ENCODE peak calls at places on chromosomes 16 and 17, in eight cellular contexts. L, K, G, Z, J, N, M and H are unnamed samples.

GRCh38 chr16:11639925-11640899 is 28.0 kb upstream of the SNN start:
- DNase-seq in L (peak; percentile 70), K (peak; percentile 88), G (peak; percentile 85), Z (no peak), J (peak; percentile 94), N (no peak), M (peak; percentile 72), H (peak; percentile 77)

GRCh38 chr17:50956750-50957523 is 90.8 kb upstream of the TOB1 start:
- DNase-seq in L (peak; percentile 92), K (no peak), G (peak; percentile 70), Z (peak; percentile 19), J (peak; percentile 62), N (no peak), M (peak; percentile 74), H (peak; percentile 95)

GRCh38 chr17:1725642-1726511 is 1.4 kb downstream of the WDR81 start:
- DNase-seq in L (no peak), K (peak; percentile 63), G (no peak), Z (no peak), J (no peak), N (no peak), M (peak; percentile 46), H (peak; percentile 58)

GRCh38 chr17:75848523-75849303 is 4.5 kb upstream of the UNC13D start:
- DNase-seq in L (peak; percentile 90), K (peak; percentile 79), G (peak; percentile 82), Z (no peak), J (peak; percentile 81), N (no peak), M (peak; percentile 82), H (peak; percentile 99)

GRCh38 chr17:57574040-57574513 is 171.0 kb downstream of the CCDC182 start:
- DNase-seq in L (no peak), K (no peak), G (peak; percentile 64), Z (no peak), J (peak; percentile 72), N (no peak), M (no peak), H (no peak)

GRCh38 chr17:1274243-1274608 is 4.0 kb downstream of the BHLHA9 start:
- DNase-seq in L (no peak), K (no peak), G (no peak), Z (no peak), J (no peak), N (no peak), M (no peak), H (no peak)

GRCh38 chr16:9155876-9156275 is 64.4 kb downstream of the HAPSTR1 start:
- DNase-seq in L (no peak), K (no peak), G (no peak), Z (no peak), J (no peak), N (no peak), M (no peak), H (no peak)

GRCh38 chr16:73713301-73713700 is 583.3 kb upstream of the PSMD7 start:
- DNase-seq in L (no peak), K (no peak), G (no peak), Z (no peak), J (no peak), N (no peak), M (no peak), H (no peak)

GRCh38 chr17:39979865-39980401 is 674 bp upstream of the PSMD3 start:
- DNase-seq in L (peak; percentile 68), K (no peak), G (peak; percentile 26), Z (no peak), J (no peak), N (no peak), M (no peak), H (peak; percentile 78)

GRCh38 chr17:751269-752001 is 629 bp downstream of the GEMIN4 start:
- DNase-seq in L (no peak), K (no peak), G (peak; percentile 55), Z (no peak), J (no peak), N (no peak), M (no peak), H (peak; percentile 68)

GRCh38 chr17:28843810-28844137 is 1.2 kb upstream of the FAM222B start:
- DNase-seq in L (no peak), K (no peak), G (no peak), Z (no peak), J (no peak), N (no peak), M (no peak), H (no peak)

GRCh38 chr16:17605784-17606183 is 135.0 kb upstream of the XYLT1 start:
- DNase-seq in L (no peak), K (no peak), G (no peak), Z (no peak), J (no peak), N (no peak), M (no peak), H (no peak)

GRCh38 chr17:77948690-77949114 is 9.8 kb upstream of the TNRC6C start:
- DNase-seq in L (peak; percentile 70), K (no peak), G (no peak), Z (no peak), J (no peak), N (no peak), M (no peak), H (peak; percentile 83)

GRCh38 chr17:81566461-81567126 is 14.4 kb upstream of the FAAP100 start:
- DNase-seq in L (no peak), K (no peak), G (peak; percentile 75), Z (peak; percentile 36), J (peak; percentile 62), N (no peak), M (peak; percentile 80), H (no peak)

GRCh38 chr16:11682655-11683096 is 14.4 kb downstream of the SNN start:
- DNase-seq in L (no peak), K (no peak), G (no peak), Z (no peak), J (no peak), N (no peak), M (no peak), H (no peak)

GRCh38 chr17:10729334-10730193 is at the start of gene TMEM220:
- DNase-seq in L (peak; percentile 91), K (no peak), G (peak; percentile 87), Z (no peak), J (peak; percentile 89), N (no peak), M (peak; percentile 84), H (peak; percentile 96)

GRCh38 chr16:4157376-4157825 is 41.2 kb upstream of the ADCY9 start:
- DNase-seq in L (no peak), K (no peak), G (no peak), Z (no peak), J (no peak), N (no peak), M (no peak), H (no peak)

GRCh38 chr17:2189231-2189630 is 114.4 kb downstream of the SMG6 start:
- DNase-seq in L (no peak), K (no peak), G (peak; percentile 45), Z (no peak), J (peak; percentile 50), N (no peak), M (peak; percentile 20), H (no peak)

GRCh38 chr17:71919181-71919580 is 201.6 kb upstream of the SOX9 start:
- DNase-seq in L (no peak), K (no peak), G (no peak), Z (no peak), J (no peak), N (no peak), M (no peak), H (no peak)

GRCh38 chr16:20114356-20114755 is 40.7 kb upstream of the GPR139 start:
- DNase-seq in L (no peak), K (peak; percentile 78), G (peak; percentile 29), Z (no peak), J (no peak), N (no peak), M (no peak), H (no peak)

GRCh38 chr17:49548506-49549310 is 27.0 kb upstream of the NXPH3 start:
- DNase-seq in L (peak; percentile 91), K (no peak), G (no peak), Z (no peak), J (peak; percentile 64), N (no peak), M (no peak), H (peak; percentile 96)

GRCh38 chr17:80084773-80085172 is 16.6 kb upstream of the GAA start:
- DNase-seq in L (no peak), K (no peak), G (no peak), Z (no peak), J (no peak), N (no peak), M (no peak), H (no peak)

GRCh38 chr16:21952040-21952792 is 945 bp upstream of the UQCRC2 start:
- DNase-seq in L (peak; percentile 81), K (peak; percentile 75), G (peak; percentile 80), Z (no peak), J (peak; percentile 75), N (no peak), M (peak; percentile 67), H (peak; percentile 86)

GRCh38 chr16:3431779-3432219 is 11.5 kb downstream of the ZNF597 start:
- DNase-seq in L (no peak), K (no peak), G (peak; percentile 65), Z (no peak), J (peak; percentile 79), N (no peak), M (peak; percentile 55), H (no peak)

GRCh38 chr17:14604920-14605599 is 304.2 kb downstream of the HS3ST3B1 start:
- DNase-seq in L (no peak), K (no peak), G (peak; percentile 38), Z (no peak), J (peak; percentile 51), N (no peak), M (no peak), H (no peak)

GRCh38 chr16:86089341-86089900 is 190.5 kb downstream of the IRF8 start:
- DNase-seq in L (no peak), K (peak; percentile 22), G (no peak), Z (no peak), J (no peak), N (no peak), M (no peak), H (no peak)

GRCh38 chr16:28321700-28322411 is 29.5 kb downstream of the SBK1 start:
- DNase-seq in L (peak; percentile 70), K (no peak), G (no peak), Z (no peak), J (no peak), N (no peak), M (no peak), H (peak; percentile 91)

GRCh38 chr16:1178295-1178910 is 25.5 kb downstream of the CACNA1H start:
- DNase-seq in L (no peak), K (no peak), G (no peak), Z (no peak), J (no peak), N (no peak), M (no peak), H (no peak)

GRCh38 chr16:84821728-84822676 is 2.2 kb downstream of the CRISPLD2 start:
- DNase-seq in L (no peak), K (no peak), G (no peak), Z (no peak), J (peak; percentile 61), N (no peak), M (no peak), H (no peak)

GRCh38 chr17:60602385-60602742 is 2.4 kb downstream of the PPM1D start:
- DNase-seq in L (no peak), K (no peak), G (no peak), Z (no peak), J (no peak), N (no peak), M (no peak), H (peak; percentile 65)

GRCh38 chr17:49443862-49444261 is 29.2 kb upstream of the PHB1 start:
- DNase-seq in L (no peak), K (peak; percentile 9), G (no peak), Z (no peak), J (no peak), N (no peak), M (no peak), H (no peak)

GRCh38 chr17:56681561-56682266 is 88.2 kb downstream of the NOG start:
- DNase-seq in L (no peak), K (no peak), G (no peak), Z (no peak), J (no peak), N (no peak), M (no peak), H (no peak)

GRCh38 chr17:39982069-39982371 is 1.4 kb downstream of the PSMD3 start:
- DNase-seq in L (no peak), K (no peak), G (no peak), Z (no peak), J (no peak), N (no peak), M (no peak), H (no peak)

GRCh38 chr17:29246638-29247037 is at the start of gene CRYBA1:
- DNase-seq in L (no peak), K (no peak), G (no peak), Z (no peak), J (no peak), N (no peak), M (no peak), H (no peak)